ENCODE peak calls at places on chromosomes 6 and 20, in four cellular contexts. One of them, this sample, is unnamed.

GRCh38 chr6:51533962-51534361 is 553.5 kb downstream of the PKHD1 start:
- DNase-seq in HEK293T: no peak
- DNase-seq in GM12878: no peak
- DNase-seq in HepG2: no peak
- DNase-seq in this sample: no peak

GRCh38 chr6:71410681-71411080 is 122.1 kb downstream of the OGFRL1 start:
- DNase-seq in HEK293T: no peak
- DNase-seq in GM12878: no peak
- DNase-seq in HepG2: no peak
- DNase-seq in this sample: no peak

GRCh38 chr6:124961784-124962611 is at the start of gene RNF217:
- DNase-seq in HEK293T: peak
- DNase-seq in GM12878: no peak
- DNase-seq in HepG2: no peak
- DNase-seq in this sample: peak

GRCh38 chr20:9409981-9410380 is 104.4 kb upstream of the LAMP5 start:
- DNase-seq in HEK293T: no peak
- DNase-seq in GM12878: no peak
- DNase-seq in HepG2: no peak
- DNase-seq in this sample: no peak

GRCh38 chr6:119493980-119494379 is 144.4 kb upstream of the MAN1A1 start:
- DNase-seq in HEK293T: no peak
- DNase-seq in GM12878: no peak
- DNase-seq in HepG2: peak
- DNase-seq in this sample: no peak

GRCh38 chr6:52233975-52234823 is 10.1 kb downstream of the IL17F start:
- DNase-seq in HEK293T: peak
- DNase-seq in GM12878: no peak
- DNase-seq in HepG2: peak
- DNase-seq in this sample: peak

GRCh38 chr6:6277418-6277817 is 43.0 kb downstream of the F13A1 start:
- DNase-seq in HEK293T: no peak
- DNase-seq in GM12878: no peak
- DNase-seq in HepG2: no peak
- DNase-seq in this sample: no peak

GRCh38 chr6:40295251-40295949 is 291.8 kb downstream of the LRFN2 start:
- DNase-seq in HEK293T: no peak
- DNase-seq in GM12878: no peak
- DNase-seq in HepG2: no peak
- DNase-seq in this sample: no peak

GRCh38 chr20:8721098-8721497 is 347.8 kb upstream of the PLCB4 start:
- DNase-seq in HEK293T: peak
- DNase-seq in GM12878: peak
- DNase-seq in HepG2: peak
- DNase-seq in this sample: no peak

GRCh38 chr6:35601331-35602132 is 87.2 kb downstream of the FKBP5 start:
- DNase-seq in HEK293T: peak
- DNase-seq in GM12878: no peak
- DNase-seq in HepG2: peak
- DNase-seq in this sample: no peak

GRCh38 chr6:168210239-168211107 is 109.1 kb downstream of the DACT2 start:
- DNase-seq in HEK293T: no peak
- DNase-seq in GM12878: no peak
- DNase-seq in HepG2: no peak
- DNase-seq in this sample: no peak

GRCh38 chr6:148800535-148800934 is 53.7 kb downstream of the UST start:
- DNase-seq in HEK293T: no peak
- DNase-seq in GM12878: no peak
- DNase-seq in HepG2: no peak
- DNase-seq in this sample: no peak

GRCh38 chr6:72621243-72622093 is at the start of gene KCNQ5:
- DNase-seq in HEK293T: no peak
- DNase-seq in GM12878: no peak
- DNase-seq in HepG2: no peak
- DNase-seq in this sample: peak

GRCh38 chr6:28816909-28817807 is 106.6 kb downstream of the TRIM27 start:
- DNase-seq in HEK293T: peak
- DNase-seq in GM12878: no peak
- DNase-seq in HepG2: peak
- DNase-seq in this sample: peak

GRCh38 chr6:44122821-44123220 is 4.4 kb downstream of the MRPL14 start:
- DNase-seq in HEK293T: no peak
- DNase-seq in GM12878: peak
- DNase-seq in HepG2: peak
- DNase-seq in this sample: no peak

GRCh38 chr6:167435209-167435728 is 110.4 kb downstream of the TTLL2 start:
- DNase-seq in HEK293T: no peak
- DNase-seq in GM12878: no peak
- DNase-seq in HepG2: no peak
- DNase-seq in this sample: no peak

GRCh38 chr6:105005446-105005845 is 48.5 kb downstream of the LIN28B start:
- DNase-seq in HEK293T: no peak
- DNase-seq in GM12878: no peak
- DNase-seq in HepG2: no peak
- DNase-seq in this sample: no peak

GRCh38 chr20:59526242-59527225 is 77.8 kb upstream of the PHACTR3 start:
- DNase-seq in HEK293T: peak
- DNase-seq in GM12878: no peak
- DNase-seq in HepG2: peak
- DNase-seq in this sample: no peak

GRCh38 chr6:13261464-13261994 is 66.8 kb downstream of the TBC1D7 start:
- DNase-seq in HEK293T: no peak
- DNase-seq in GM12878: peak
- DNase-seq in HepG2: no peak
- DNase-seq in this sample: no peak

GRCh38 chr6:144931172-144932035 is 646.3 kb downstream of the UTRN start:
- DNase-seq in HEK293T: peak
- DNase-seq in GM12878: no peak
- DNase-seq in HepG2: peak
- DNase-seq in this sample: peak

GRCh38 chr6:123913858-123914257 is 110.2 kb downstream of the NKAIN2 start:
- DNase-seq in HEK293T: no peak
- DNase-seq in GM12878: no peak
- DNase-seq in HepG2: no peak
- DNase-seq in this sample: no peak

GRCh38 chr6:100915876-100916275 is 34.7 kb upstream of the ASCC3 start:
- DNase-seq in HEK293T: no peak
- DNase-seq in GM12878: no peak
- DNase-seq in HepG2: peak
- DNase-seq in this sample: peak

GRCh38 chr6:33208089-33208967 is at the start of gene RING1:
- DNase-seq in HEK293T: peak
- DNase-seq in GM12878: no peak
- DNase-seq in HepG2: peak
- DNase-seq in this sample: peak

GRCh38 chr6:111080713-111081112 is 6.6 kb upstream of the SLC16A10 start:
- DNase-seq in HEK293T: no peak
- DNase-seq in GM12878: no peak
- DNase-seq in HepG2: no peak
- DNase-seq in this sample: no peak

GRCh38 chr6:148203970-148204369 is 138.7 kb upstream of the SASH1 start:
- DNase-seq in HEK293T: no peak
- DNase-seq in GM12878: peak
- DNase-seq in HepG2: no peak
- DNase-seq in this sample: no peak

GRCh38 chr6:164763788-164764187 is 545.6 kb downstream of the C6orf118 start:
- DNase-seq in HEK293T: no peak
- DNase-seq in GM12878: no peak
- DNase-seq in HepG2: no peak
- DNase-seq in this sample: no peak

GRCh38 chr6:149336529-149336928 is 19.0 kb downstream of the TAB2 start:
- DNase-seq in HEK293T: no peak
- DNase-seq in GM12878: no peak
- DNase-seq in HepG2: no peak
- DNase-seq in this sample: no peak

GRCh38 chr6:17390276-17390675 is 3.1 kb upstream of the CAP2 start:
- DNase-seq in HEK293T: no peak
- DNase-seq in GM12878: no peak
- DNase-seq in HepG2: no peak
- DNase-seq in this sample: no peak

GRCh38 chr20:11851646-11852045 is 66.0 kb upstream of the BTBD3 start:
- DNase-seq in HEK293T: no peak
- DNase-seq in GM12878: no peak
- DNase-seq in HepG2: no peak
- DNase-seq in this sample: no peak

GRCh38 chr6:113630365-113630737 is 226.8 kb upstream of the MARCKS start:
- DNase-seq in HEK293T: no peak
- DNase-seq in GM12878: no peak
- DNase-seq in HepG2: no peak
- DNase-seq in this sample: no peak

GRCh38 chr20:31485450-31486339 is 10.6 kb downstream of the REM1 start:
- DNase-seq in HEK293T: no peak
- DNase-seq in GM12878: no peak
- DNase-seq in HepG2: no peak
- DNase-seq in this sample: peak

GRCh38 chr20:40305303-40305702 is 383.7 kb downstream of the MAFB start:
- DNase-seq in HEK293T: no peak
- DNase-seq in GM12878: no peak
- DNase-seq in HepG2: no peak
- DNase-seq in this sample: no peak

GRCh38 chr20:33110147-33110825 is 30.8 kb downstream of the BPIFB4 start:
- DNase-seq in HEK293T: no peak
- DNase-seq in GM12878: no peak
- DNase-seq in HepG2: no peak
- DNase-seq in this sample: no peak

GRCh38 chr6:158008894-158009891 is 27.5 kb downstream of the SYNJ2 start:
- DNase-seq in HEK293T: no peak
- DNase-seq in GM12878: no peak
- DNase-seq in HepG2: no peak
- DNase-seq in this sample: no peak

GRCh38 chr6:91106083-91106482 is 519.2 kb upstream of the MAP3K7 start:
- DNase-seq in HEK293T: no peak
- DNase-seq in GM12878: no peak
- DNase-seq in HepG2: peak
- DNase-seq in this sample: no peak

GRCh38 chr6:127877231-127877630 is 23.6 kb downstream of the THEMIS start:
- DNase-seq in HEK293T: no peak
- DNase-seq in GM12878: no peak
- DNase-seq in HepG2: no peak
- DNase-seq in this sample: no peak

GRCh38 chr6:127880452-127880851 is 20.4 kb downstream of the THEMIS start:
- DNase-seq in HEK293T: no peak
- DNase-seq in GM12878: no peak
- DNase-seq in HepG2: no peak
- DNase-seq in this sample: no peak

GRCh38 chr6:127878115-127878514 is 22.7 kb downstream of the THEMIS start:
- DNase-seq in HEK293T: no peak
- DNase-seq in GM12878: no peak
- DNase-seq in HepG2: no peak
- DNase-seq in this sample: no peak

DNA sequence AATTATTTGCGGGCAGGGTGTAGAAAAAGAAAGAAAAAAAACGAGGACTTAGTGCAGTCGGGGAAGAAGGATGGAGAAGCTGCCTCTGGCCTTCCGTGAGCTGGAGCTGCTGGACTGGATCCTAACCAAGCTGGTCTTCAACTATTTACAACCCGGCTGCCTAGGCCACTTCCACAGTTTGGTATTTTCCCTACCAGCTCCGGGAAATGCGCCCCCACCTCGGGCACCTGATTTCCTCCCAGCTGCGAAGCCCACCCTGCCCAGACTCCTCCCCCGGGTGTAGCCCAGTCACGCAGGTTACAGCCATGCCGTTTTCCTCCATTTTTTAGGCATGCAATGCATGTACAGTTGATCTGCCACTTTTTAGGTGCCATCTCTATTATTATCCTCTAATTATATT is 21.2 kb downstream of the THEMIS start:
- DNase-seq in HEK293T: peak
- DNase-seq in GM12878: no peak
- DNase-seq in HepG2: no peak
- DNase-seq in this sample: no peak
- TF ChIP-seq TARDBP in HEK293T: no peak
- TF ChIP-seq TARDBP in GM12878: no peak
- TF ChIP-seq TARDBP in HepG2: no peak
- TF ChIP-seq TARDBP in this sample: no peak

DNA sequence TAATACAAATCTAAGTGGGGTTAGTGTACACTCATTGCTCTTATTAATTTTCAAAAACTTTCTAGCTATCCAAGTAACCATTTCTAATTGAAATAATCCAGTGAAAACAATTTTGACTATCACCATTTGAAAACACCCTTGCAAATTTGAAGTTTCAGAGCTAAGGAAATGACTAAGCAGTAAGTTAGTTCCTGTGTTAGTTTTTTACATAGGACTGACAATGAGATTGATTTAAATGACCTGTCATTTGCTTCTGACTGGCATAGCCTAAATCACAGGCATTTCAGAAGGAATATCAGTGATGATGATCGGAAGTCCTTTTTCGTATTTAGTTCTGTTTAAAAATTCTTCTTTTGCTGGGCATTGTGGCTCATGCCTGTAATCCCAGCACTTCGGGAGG is 27.0 kb downstream of the STK4 start:
- DNase-seq in HEK293T: no peak
- DNase-seq in GM12878: no peak
- DNase-seq in HepG2: no peak
- DNase-seq in this sample: no peak
- TF ChIP-seq TARDBP in HEK293T: no peak
- TF ChIP-seq TARDBP in GM12878: no peak
- TF ChIP-seq TARDBP in HepG2: no peak
- TF ChIP-seq TARDBP in this sample: no peak

GRCh38 chr6:12230523-12230922 is 59.6 kb upstream of the EDN1 start:
- DNase-seq in HEK293T: no peak
- DNase-seq in GM12878: no peak
- DNase-seq in HepG2: no peak
- DNase-seq in this sample: no peak

GRCh38 chr6:12233693-12234551 is 56.2 kb upstream of the EDN1 start:
- DNase-seq in HEK293T: peak
- DNase-seq in GM12878: peak
- DNase-seq in HepG2: peak
- DNase-seq in this sample: peak

GRCh38 chr6:12229332-12229731 is 60.8 kb upstream of the EDN1 start:
- DNase-seq in HEK293T: no peak
- DNase-seq in GM12878: no peak
- DNase-seq in HepG2: no peak
- DNase-seq in this sample: no peak

GRCh38 chr6:12232821-12233220 is 57.3 kb upstream of the EDN1 start:
- DNase-seq in HEK293T: no peak
- DNase-seq in GM12878: no peak
- DNase-seq in HepG2: no peak
- DNase-seq in this sample: no peak

DNA sequence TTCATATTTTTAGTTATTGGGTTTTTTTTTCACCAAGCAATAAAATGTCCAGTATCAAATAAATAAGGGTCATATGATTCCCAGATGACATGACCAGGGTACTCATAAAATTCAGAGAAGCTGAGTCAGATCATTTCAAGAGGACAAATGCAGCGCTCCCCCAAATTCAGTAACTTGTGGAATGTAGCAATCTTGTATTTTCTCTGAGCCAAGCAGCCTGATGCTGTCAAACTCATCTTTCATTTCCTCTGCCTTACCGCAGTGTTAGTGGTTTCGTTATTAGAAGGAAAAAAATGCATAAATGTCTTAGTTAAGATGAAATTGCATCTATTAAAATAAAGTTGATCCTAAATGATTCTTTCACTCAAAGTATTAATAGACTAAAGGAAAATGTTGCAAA is 57.8 kb upstream of the EDN1 start:
- DNase-seq in HEK293T: no peak
- DNase-seq in GM12878: peak
- DNase-seq in HepG2: no peak
- DNase-seq in this sample: no peak
- TF ChIP-seq TARDBP in HEK293T: no peak
- TF ChIP-seq TARDBP in GM12878: no peak
- TF ChIP-seq TARDBP in HepG2: no peak
- TF ChIP-seq TARDBP in this sample: no peak

GRCh38 chr6:30744054-30744805 is at the start of gene IER3:
- DNase-seq in HEK293T: peak
- DNase-seq in GM12878: no peak
- DNase-seq in HepG2: peak
- DNase-seq in this sample: peak
- TF ChIP-seq TARDBP in HEK293T: no peak
- TF ChIP-seq TARDBP in GM12878: no peak
- TF ChIP-seq TARDBP in HepG2: peak
- TF ChIP-seq TARDBP in this sample: peak